ENCODE peak calls at places on chromosomes 7 and 10, in nine cellular contexts. P is activated T-helper 1 cell treated with anti-CD3 and anti-CD28 coated beads, Interleukin-12 subunit alpha, Interleukin-12 subunit beta, Interleukin-2, Interleukin-4 antibody, amounts not matched to agents 30 ng/mL and 10 ng/mL and 1 ng/mL, durations not matched to agents 14 hours and 24 hours and 36 hours; Y is fibroblast of pulmonary artery; D is Right ventricle myocardium superior; S is NCI-H460; L is Caco-2; W is CD8-positive, alpha-beta memory T cell; N is T-helper 9 cell; Q is Ammon's horn. O is an unnamed sample.

GRCh38 chr7:80136276-80137045 is 1.8 kb downstream of the GNAI1 start:
- DNase-seq in S (peak), Y (peak), W (peak), Q (no peak), D (no peak), L (no peak), N (no peak), P (no peak), O (peak)

GRCh38 chr7:44541028-44541869 is at the start of gene NPC1L1:
- DNase-seq in L (peak), Q (no peak), P (no peak), S (no peak), Y (no peak), N (no peak), W (no peak), D (no peak), O (no peak)

GRCh38 chr7:47000561-47000960 is 581.4 kb downstream of the TNS3 start:
- DNase-seq in Y (no peak), S (no peak), W (no peak), D (no peak), N (no peak), Q (no peak), L (no peak), P (no peak), O (no peak)

GRCh38 chr10:98391065-98391464 is 23.9 kb downstream of the PYROXD2 start:
- DNase-seq in Y (no peak), S (no peak), D (no peak), W (no peak), P (no peak), Q (no peak), L (no peak), N (no peak), O (no peak)

GRCh38 chr7:133053321-133053891 is 28.5 kb downstream of the CHCHD3 start:
- DNase-seq in Y (peak), Q (no peak), W (no peak), L (no peak), P (no peak), S (peak), D (no peak), N (no peak), O (peak)

GRCh38 chr7:101302641-101303101 is 18.9 kb downstream of the IFT22 start:
- DNase-seq in D (no peak), P (no peak), W (no peak), Q (no peak), L (no peak), S (no peak), Y (no peak), N (no peak), O (no peak)

GRCh38 chr10:78760463-78761240 is 308.1 kb upstream of the ZMIZ1 start:
- DNase-seq in N (no peak), Y (no peak), L (no peak), W (no peak), S (no peak), P (no peak), Q (no peak), D (no peak), O (no peak)

GRCh38 chr7:78247910-78248689 is 449.5 kb downstream of the PHTF2 start:
- DNase-seq in Y (no peak), D (no peak), N (no peak), W (no peak), P (no peak), Q (no peak), L (no peak), S (no peak), O (no peak)

GRCh38 chr7:154371424-154371823 is 319.2 kb downstream of the DPP6 start:
- DNase-seq in S (no peak), P (no peak), Y (no peak), N (no peak), Q (no peak), L (no peak), W (no peak), D (no peak), O (no peak)

GRCh38 chr10:75466886-75467285 is 35.5 kb downstream of the LRMDA start:
- DNase-seq in W (no peak), Q (no peak), L (no peak), Y (no peak), P (no peak), D (no peak), S (no peak), N (no peak), O (peak)

GRCh38 chr7:94174956-94175355 is 170.8 kb upstream of the BET1 start:
- DNase-seq in P (no peak), L (no peak), S (no peak), Y (no peak), D (no peak), N (no peak), W (no peak), Q (no peak), O (no peak)

GRCh38 chr10:18214692-18215563 is 74.7 kb downstream of the CACNB2 start:
- DNase-seq in Q (peak), P (no peak), Y (peak), S (peak), W (no peak), N (no peak), D (no peak), L (peak), O (no peak)

GRCh38 chr10:20858292-20859124 is 38.6 kb downstream of the NEBL start:
- DNase-seq in Y (peak), Q (peak), N (no peak), P (no peak), D (no peak), S (peak), L (peak), W (no peak), O (peak)

GRCh38 chr10:114042895-114043531 is 653 bp upstream of the ADRB1 start:
- DNase-seq in Q (peak), D (peak), P (no peak), S (peak), W (peak), L (peak), N (no peak), Y (peak), O (peak)

GRCh38 chr10:52965489-52965888 is 192.9 kb upstream of the MBL2 start:
- DNase-seq in W (no peak), Q (no peak), L (no peak), D (no peak), S (no peak), P (no peak), N (no peak), Y (no peak), O (no peak)

GRCh38 chr7:105257338-105257737 is 131.4 kb downstream of the SRPK2 start:
- DNase-seq in W (no peak), L (no peak), S (no peak), N (no peak), Q (no peak), P (no peak), Y (no peak), D (no peak), O (no peak)

O was measured in astrocyte.